ENCODE peak calls at places on chromosomes 12 and 14, in eight cellular contexts. One of them, this sample, is unnamed.

GRCh38 chr14:58808828-58809227 is 171.1 kb downstream of the DACT1 start:
- DNase-seq in epithelial cell of proximal tubule: no peak
- DNase-seq in renal cortical epithelial cell: peak
- DNase-seq in HFFc6: peak
- DNase-seq in GM10248: no peak
- DNase-seq in smooth muscle cell of the brain vasculature: peak
- DNase-seq in AG08395: peak
- DNase-seq in fibroblast of lung: no peak
- DNase-seq in this sample: peak

GRCh38 chr14:32808574-32809098 is 130.0 kb upstream of the NPAS3 start:
- DNase-seq in epithelial cell of proximal tubule: no peak
- DNase-seq in renal cortical epithelial cell: peak
- DNase-seq in HFFc6: peak
- DNase-seq in GM10248: no peak
- DNase-seq in smooth muscle cell of the brain vasculature: peak
- DNase-seq in AG08395: peak
- DNase-seq in fibroblast of lung: peak
- DNase-seq in this sample: peak

GRCh38 chr12:13045816-13046215 is 1.6 kb downstream of the FAM234B start:
- DNase-seq in epithelial cell of proximal tubule: no peak
- DNase-seq in renal cortical epithelial cell: no peak
- DNase-seq in HFFc6: no peak
- DNase-seq in GM10248: no peak
- DNase-seq in smooth muscle cell of the brain vasculature: no peak
- DNase-seq in AG08395: no peak
- DNase-seq in fibroblast of lung: no peak
- DNase-seq in this sample: no peak

GRCh38 chr12:96425973-96426372 is 25.7 kb upstream of the CDK17 start:
- DNase-seq in epithelial cell of proximal tubule: no peak
- DNase-seq in renal cortical epithelial cell: peak
- DNase-seq in HFFc6: no peak
- DNase-seq in GM10248: no peak
- DNase-seq in smooth muscle cell of the brain vasculature: no peak
- DNase-seq in AG08395: no peak
- DNase-seq in fibroblast of lung: peak
- DNase-seq in this sample: peak

GRCh38 chr14:60642270-60642789 is 6.9 kb downstream of the SIX1 start:
- DNase-seq in epithelial cell of proximal tubule: no peak
- DNase-seq in renal cortical epithelial cell: no peak
- DNase-seq in HFFc6: no peak
- DNase-seq in GM10248: no peak
- DNase-seq in smooth muscle cell of the brain vasculature: no peak
- DNase-seq in AG08395: no peak
- DNase-seq in fibroblast of lung: no peak
- DNase-seq in this sample: no peak

GRCh38 chr14:31932675-31933074 is 144.4 kb upstream of the ARHGAP5 start:
- DNase-seq in epithelial cell of proximal tubule: no peak
- DNase-seq in renal cortical epithelial cell: no peak
- DNase-seq in HFFc6: no peak
- DNase-seq in GM10248: no peak
- DNase-seq in smooth muscle cell of the brain vasculature: no peak
- DNase-seq in AG08395: no peak
- DNase-seq in fibroblast of lung: no peak
- DNase-seq in this sample: no peak

GRCh38 chr12:110796952-110797351 is 49.8 kb upstream of the CCDC63 start:
- DNase-seq in epithelial cell of proximal tubule: no peak
- DNase-seq in renal cortical epithelial cell: peak
- DNase-seq in HFFc6: no peak
- DNase-seq in GM10248: no peak
- DNase-seq in smooth muscle cell of the brain vasculature: no peak
- DNase-seq in AG08395: no peak
- DNase-seq in fibroblast of lung: no peak
- DNase-seq in this sample: no peak

GRCh38 chr14:94998702-94999101 is 158.6 kb downstream of the DICER1 start:
- DNase-seq in epithelial cell of proximal tubule: no peak
- DNase-seq in renal cortical epithelial cell: no peak
- DNase-seq in HFFc6: no peak
- DNase-seq in GM10248: no peak
- DNase-seq in smooth muscle cell of the brain vasculature: no peak
- DNase-seq in AG08395: no peak
- DNase-seq in fibroblast of lung: no peak
- DNase-seq in this sample: no peak

GRCh38 chr12:65911321-65911720 is 87.0 kb downstream of the HMGA2 start:
- DNase-seq in epithelial cell of proximal tubule: no peak
- DNase-seq in renal cortical epithelial cell: peak
- DNase-seq in HFFc6: peak
- DNase-seq in GM10248: no peak
- DNase-seq in smooth muscle cell of the brain vasculature: no peak
- DNase-seq in AG08395: peak
- DNase-seq in fibroblast of lung: peak
- DNase-seq in this sample: peak

GRCh38 chr12:84701041-84701440 is 211.6 kb downstream of the SLC6A15 start:
- DNase-seq in epithelial cell of proximal tubule: no peak
- DNase-seq in renal cortical epithelial cell: no peak
- DNase-seq in HFFc6: no peak
- DNase-seq in GM10248: no peak
- DNase-seq in smooth muscle cell of the brain vasculature: no peak
- DNase-seq in AG08395: peak
- DNase-seq in fibroblast of lung: peak
- DNase-seq in this sample: no peak

GRCh38 chr14:31441273-31442110 is 15.8 kb downstream of the DTD2 start:
- DNase-seq in epithelial cell of proximal tubule: no peak
- DNase-seq in renal cortical epithelial cell: peak
- DNase-seq in HFFc6: peak
- DNase-seq in GM10248: no peak
- DNase-seq in smooth muscle cell of the brain vasculature: no peak
- DNase-seq in AG08395: peak
- DNase-seq in fibroblast of lung: peak
- DNase-seq in this sample: peak

GRCh38 chr14:70771781-70772212 is 37.5 kb downstream of the MAP3K9 start:
- DNase-seq in epithelial cell of proximal tubule: no peak
- DNase-seq in renal cortical epithelial cell: peak
- DNase-seq in HFFc6: no peak
- DNase-seq in GM10248: no peak
- DNase-seq in smooth muscle cell of the brain vasculature: peak
- DNase-seq in AG08395: no peak
- DNase-seq in fibroblast of lung: peak
- DNase-seq in this sample: no peak